ENCODE peak calls at places on chromosomes 13 and 19, in seven cellular contexts. One of them, this sample, is unnamed. For H3K36me3, the result is how much of the 10 kb centered on the place peaks cover.

GRCh38 chr13:89238496-89238895 is 1567.3 kb downstream of the SLITRK5 start:
- DNase-seq in adrenal gland: no peak
- DNase-seq in neuronal stem cell: no peak
- DNase-seq in cardiac muscle cell: no peak
- DNase-seq in aorta: no peak
- DNase-seq in CD8-positive, alpha-beta memory T cell: no peak
- DNase-seq in right lobe of liver: no peak
- DNase-seq in this sample: no peak

GRCh38 chr19:4474504-4475136 is 2.5 kb downstream of the HDGFL2 start:
- DNase-seq in adrenal gland: no peak
- DNase-seq in neuronal stem cell: peak
- DNase-seq in cardiac muscle cell: peak
- DNase-seq in aorta: no peak
- DNase-seq in CD8-positive, alpha-beta memory T cell: no peak
- DNase-seq in right lobe of liver: no peak
- DNase-seq in this sample: peak

GRCh38 chr13:98370806-98371553 is 193.9 kb upstream of the RNF113B start:
- DNase-seq in adrenal gland: peak
- DNase-seq in neuronal stem cell: no peak
- DNase-seq in cardiac muscle cell: peak
- DNase-seq in aorta: no peak
- DNase-seq in CD8-positive, alpha-beta memory T cell: no peak
- DNase-seq in right lobe of liver: no peak
- DNase-seq in this sample: peak

GRCh38 chr19:40862785-40863184 is 12.5 kb upstream of the CYP2A6 start:
- DNase-seq in adrenal gland: no peak
- DNase-seq in neuronal stem cell: no peak
- DNase-seq in cardiac muscle cell: peak
- DNase-seq in aorta: no peak
- DNase-seq in CD8-positive, alpha-beta memory T cell: no peak
- DNase-seq in right lobe of liver: no peak
- DNase-seq in this sample: no peak

GRCh38 chr13:27644302-27644701 is 22.6 kb downstream of the POLR1D start:
- DNase-seq in adrenal gland: peak
- DNase-seq in neuronal stem cell: no peak
- DNase-seq in cardiac muscle cell: peak
- DNase-seq in aorta: no peak
- DNase-seq in CD8-positive, alpha-beta memory T cell: no peak
- DNase-seq in right lobe of liver: no peak
- DNase-seq in this sample: peak

GRCh38 chr13:25958983-25959382 is 92.8 kb downstream of the SHISA2 start:
- DNase-seq in adrenal gland: no peak
- DNase-seq in neuronal stem cell: no peak
- DNase-seq in cardiac muscle cell: no peak
- DNase-seq in aorta: no peak
- DNase-seq in CD8-positive, alpha-beta memory T cell: no peak
- DNase-seq in right lobe of liver: no peak
- DNase-seq in this sample: no peak

GRCh38 chr13:80361883-80362327 is 21.0 kb upstream of the SPRY2 start:
- DNase-seq in adrenal gland: no peak
- DNase-seq in neuronal stem cell: peak
- DNase-seq in cardiac muscle cell: no peak
- DNase-seq in aorta: no peak
- DNase-seq in CD8-positive, alpha-beta memory T cell: no peak
- DNase-seq in right lobe of liver: no peak
- DNase-seq in this sample: peak

GRCh38 chr13:32811297-32811800 is 204.9 kb upstream of the KL start:
- DNase-seq in adrenal gland: no peak
- DNase-seq in neuronal stem cell: no peak
- DNase-seq in cardiac muscle cell: no peak
- DNase-seq in aorta: no peak
- DNase-seq in CD8-positive, alpha-beta memory T cell: no peak
- DNase-seq in right lobe of liver: no peak
- DNase-seq in this sample: peak

GRCh38 chr19:6801397-6802086 is 29.0 kb downstream of the VAV1 start:
- DNase-seq in adrenal gland: peak
- DNase-seq in neuronal stem cell: no peak
- DNase-seq in cardiac muscle cell: peak
- DNase-seq in aorta: peak
- DNase-seq in CD8-positive, alpha-beta memory T cell: peak
- DNase-seq in right lobe of liver: peak
- DNase-seq in this sample: no peak

GRCh38 chr13:76222511-76222910 is 586.4 kb downstream of the LMO7 start:
- DNase-seq in adrenal gland: no peak
- DNase-seq in neuronal stem cell: no peak
- DNase-seq in cardiac muscle cell: no peak
- DNase-seq in aorta: no peak
- DNase-seq in CD8-positive, alpha-beta memory T cell: no peak
- DNase-seq in right lobe of liver: no peak
- DNase-seq in this sample: peak

GRCh38 chr19:17172624-17173345 is 42.4 kb upstream of the USE1 start:
- DNase-seq in adrenal gland: no peak
- DNase-seq in neuronal stem cell: no peak
- DNase-seq in cardiac muscle cell: no peak
- DNase-seq in aorta: no peak
- DNase-seq in CD8-positive, alpha-beta memory T cell: no peak
- DNase-seq in right lobe of liver: no peak
- DNase-seq in this sample: no peak

GRCh38 chr13:113801289-113801961 is 42.4 kb downstream of the TMEM255B start:
- DNase-seq in adrenal gland: no peak
- DNase-seq in neuronal stem cell: no peak
- DNase-seq in cardiac muscle cell: no peak
- DNase-seq in aorta: no peak
- DNase-seq in CD8-positive, alpha-beta memory T cell: no peak
- DNase-seq in right lobe of liver: no peak
- DNase-seq in this sample: no peak

GRCh38 chr13:39811051-39811450 is 155.6 kb downstream of the COG6 start:
- DNase-seq in adrenal gland: no peak
- DNase-seq in neuronal stem cell: no peak
- DNase-seq in cardiac muscle cell: no peak
- DNase-seq in aorta: peak
- DNase-seq in CD8-positive, alpha-beta memory T cell: no peak
- DNase-seq in right lobe of liver: no peak
- DNase-seq in this sample: no peak

GRCh38 chr19:32767951-32768679 is 48.5 kb downstream of the TDRD12 start:
- DNase-seq in adrenal gland: no peak
- DNase-seq in neuronal stem cell: no peak
- DNase-seq in cardiac muscle cell: no peak
- DNase-seq in aorta: no peak
- DNase-seq in CD8-positive, alpha-beta memory T cell: no peak
- DNase-seq in right lobe of liver: no peak
- DNase-seq in this sample: no peak

GRCh38 chr13:40064154-40064713 is 408.8 kb downstream of the COG6 start:
- DNase-seq in adrenal gland: no peak
- DNase-seq in neuronal stem cell: no peak
- DNase-seq in cardiac muscle cell: no peak
- DNase-seq in aorta: no peak
- DNase-seq in CD8-positive, alpha-beta memory T cell: no peak
- DNase-seq in right lobe of liver: no peak
- DNase-seq in this sample: peak

DNA sequence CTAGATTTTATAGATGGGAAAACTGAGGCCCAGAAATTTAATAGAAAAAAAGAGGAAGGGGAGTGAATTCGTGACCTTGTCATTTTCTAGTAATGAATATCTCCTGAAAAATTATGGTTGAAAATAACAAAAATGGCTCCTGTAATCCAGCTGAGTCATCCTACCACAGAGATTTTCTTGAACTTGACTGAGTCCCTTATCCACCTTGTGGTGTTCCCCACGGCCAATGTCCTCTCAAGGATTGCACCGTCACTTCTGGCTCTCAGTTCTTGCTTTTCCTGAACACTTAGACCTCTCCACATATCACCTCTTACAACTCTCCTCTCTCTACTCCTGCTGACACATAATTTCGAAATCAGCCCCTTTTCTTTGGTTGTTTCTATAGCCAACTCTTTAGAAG is 1.2 kb upstream of the KATNAL1 start:
- DNase-seq in adrenal gland: no peak
- DNase-seq in neuronal stem cell: no peak
- DNase-seq in cardiac muscle cell: peak
- DNase-seq in aorta: no peak
- DNase-seq in CD8-positive, alpha-beta memory T cell: no peak
- DNase-seq in right lobe of liver: no peak
- DNase-seq in this sample: peak
- H3K27ac ChIP-seq in adrenal gland: no peak
- H3K27ac ChIP-seq in neuronal stem cell: no peak
- H3K27ac ChIP-seq in cardiac muscle cell: no peak
- H3K27ac ChIP-seq in aorta: no peak
- H3K27ac ChIP-seq in CD8-positive, alpha-beta memory T cell: peak
- H3K27ac ChIP-seq in right lobe of liver: no peak
- H3K27ac ChIP-seq in this sample: peak

DNA sequence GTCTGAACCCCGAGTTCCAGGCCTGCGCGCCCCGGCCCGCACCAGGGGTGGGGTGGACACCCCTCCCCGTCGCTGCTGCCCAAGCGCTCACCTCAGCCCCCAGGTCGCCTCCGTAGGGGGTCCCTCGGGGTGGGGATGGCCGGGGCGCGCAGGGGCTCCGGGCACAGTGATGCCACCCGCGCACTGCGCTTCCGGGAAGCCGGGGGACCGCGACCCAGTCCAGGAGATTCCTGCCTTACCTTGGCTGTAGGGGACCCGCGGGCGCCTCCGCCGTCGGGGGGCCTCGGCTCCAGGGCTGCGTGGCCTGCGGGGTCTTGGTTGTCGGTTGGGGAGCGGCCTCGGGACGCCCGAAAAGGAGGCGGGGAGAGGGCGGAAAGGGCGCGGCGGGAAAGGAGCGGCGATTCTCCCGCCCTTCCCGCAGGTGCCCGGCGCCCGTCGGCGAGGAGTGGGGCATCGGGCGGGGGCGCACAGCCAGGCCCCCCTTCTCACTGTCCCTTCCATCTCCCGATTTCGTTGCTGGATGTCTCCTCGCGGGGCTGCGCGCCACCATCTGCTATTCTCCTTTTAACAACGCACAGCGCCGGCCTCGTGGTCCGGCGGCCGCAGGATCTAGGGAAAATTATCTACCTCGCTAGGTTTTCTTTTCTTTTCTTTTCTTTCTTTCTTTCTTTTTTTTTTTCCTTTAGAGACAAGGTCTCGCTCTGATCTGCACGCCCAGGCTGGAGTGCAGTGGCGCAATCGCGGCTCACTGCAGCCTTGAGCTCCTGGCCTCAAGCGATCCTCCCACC is at the start of gene KEAP1:
- DNase-seq in adrenal gland: no peak
- DNase-seq in neuronal stem cell: peak
- DNase-seq in cardiac muscle cell: peak
- DNase-seq in aorta: peak
- DNase-seq in CD8-positive, alpha-beta memory T cell: no peak
- DNase-seq in right lobe of liver: peak
- DNase-seq in this sample: no peak
- H3K4me3 ChIP-seq in adrenal gland: peak
- H3K4me3 ChIP-seq in neuronal stem cell: peak
- H3K4me3 ChIP-seq in cardiac muscle cell: peak
- H3K4me3 ChIP-seq in aorta: peak
- H3K4me3 ChIP-seq in CD8-positive, alpha-beta memory T cell: peak
- H3K4me3 ChIP-seq in right lobe of liver: peak
- H3K4me3 ChIP-seq in this sample: peak

GRCh38 chr19:14407889-14408640 is 11.1 kb downstream of the DDX39A start:
- DNase-seq in adrenal gland: no peak
- DNase-seq in neuronal stem cell: no peak
- DNase-seq in cardiac muscle cell: no peak
- DNase-seq in aorta: no peak
- DNase-seq in CD8-positive, alpha-beta memory T cell: no peak
- DNase-seq in right lobe of liver: no peak
- DNase-seq in this sample: no peak

GRCh38 chr19:14410054-14410774 is 8.9 kb downstream of the DDX39A start:
- DNase-seq in adrenal gland: no peak
- DNase-seq in neuronal stem cell: no peak
- DNase-seq in cardiac muscle cell: no peak
- DNase-seq in aorta: no peak
- DNase-seq in CD8-positive, alpha-beta memory T cell: peak
- DNase-seq in right lobe of liver: no peak
- DNase-seq in this sample: no peak

GRCh38 chr19:14410775-14411134 is 8.4 kb downstream of the DDX39A start:
- DNase-seq in adrenal gland: no peak
- DNase-seq in neuronal stem cell: no peak
- DNase-seq in cardiac muscle cell: no peak
- DNase-seq in aorta: no peak
- DNase-seq in CD8-positive, alpha-beta memory T cell: no peak
- DNase-seq in right lobe of liver: no peak
- DNase-seq in this sample: no peak

GRCh38 chr19:14408641-14409120 is 10.5 kb downstream of the DDX39A start:
- DNase-seq in adrenal gland: peak
- DNase-seq in neuronal stem cell: no peak
- DNase-seq in cardiac muscle cell: peak
- DNase-seq in aorta: no peak
- DNase-seq in CD8-positive, alpha-beta memory T cell: no peak
- DNase-seq in right lobe of liver: no peak
- DNase-seq in this sample: no peak

GRCh38 chr19:14409157-14410053 is 9.7 kb downstream of the DDX39A start:
- DNase-seq in adrenal gland: no peak
- DNase-seq in neuronal stem cell: no peak
- DNase-seq in cardiac muscle cell: no peak
- DNase-seq in aorta: no peak
- DNase-seq in CD8-positive, alpha-beta memory T cell: peak
- DNase-seq in right lobe of liver: no peak
- DNase-seq in this sample: no peak
- H3K36me3 ChIP-seq in adrenal gland: half or more
- H3K36me3 ChIP-seq in neuronal stem cell: half or more
- H3K36me3 ChIP-seq in cardiac muscle cell: under half
- H3K36me3 ChIP-seq in aorta: under half
- H3K36me3 ChIP-seq in CD8-positive, alpha-beta memory T cell: half or more
- H3K36me3 ChIP-seq in right lobe of liver: under half
- H3K36me3 ChIP-seq in this sample: half or more

GRCh38 chr19:45417151-45417550 is 6.6 kb downstream of the ERCC1 start:
- DNase-seq in adrenal gland: no peak
- DNase-seq in neuronal stem cell: no peak
- DNase-seq in cardiac muscle cell: no peak
- DNase-seq in aorta: no peak
- DNase-seq in CD8-positive, alpha-beta memory T cell: no peak
- DNase-seq in right lobe of liver: no peak
- DNase-seq in this sample: no peak
- H3K27ac ChIP-seq in adrenal gland: no peak
- H3K27ac ChIP-seq in neuronal stem cell: no peak
- H3K27ac ChIP-seq in cardiac muscle cell: no peak
- H3K27ac ChIP-seq in aorta: no peak
- H3K27ac ChIP-seq in CD8-positive, alpha-beta memory T cell: no peak
- H3K27ac ChIP-seq in right lobe of liver: no peak
- H3K27ac ChIP-seq in this sample: no peak